ENCODE peak calls at places on chromosome 22, in ten cellular contexts. A is esophagus squamous epithelium, U is adrenal gland, S is K562, C is H1, L is HepG2, H is H54, O is HCT116, R is sigmoid colon, B is body of pancreas. N is an unnamed sample.

GRCh38 chr22:38454011-38454360 is 1.0 kb downstream of the KCNJ4 start:
- DNase-seq in A (no peak), U (no peak), S (no peak), C (no peak), L (no peak), H (no peak), O (no peak), R (no peak), B (no peak), N (no peak)

GRCh38 chr22:32737811-32738210 is 63.7 kb upstream of the TIMP3 start:
- DNase-seq in A (no peak), U (no peak), S (no peak), C (no peak), L (no peak), H (no peak), O (no peak), R (no peak), B (no peak), N (no peak)

GRCh38 chr22:42388130-42388797 is 43.9 kb downstream of the NFAM1 start:
- DNase-seq in A (no peak), U (no peak), S (peak), C (no peak), L (no peak), H (no peak), O (no peak), R (no peak), B (peak), N (no peak)

GRCh38 chr22:39496131-39496838 is 5.8 kb upstream of the MIEF1 start:
- DNase-seq in A (no peak), U (peak), S (peak), C (no peak), L (peak), H (peak), O (peak), R (peak), B (peak), N (peak)

GRCh38 chr22:47768027-47768426 is 1005.6 kb downstream of the TBC1D22A start:
- DNase-seq in A (no peak), U (no peak), S (no peak), C (no peak), L (no peak), H (no peak), O (no peak), R (no peak), B (no peak), N (no peak)

GRCh38 chr22:37745548-37746365 is 48.9 kb downstream of the TRIOBP start:
- DNase-seq in A (no peak), U (peak), S (peak), C (no peak), L (peak), H (no peak), O (no peak), R (peak), B (peak), N (peak)

GRCh38 chr22:16959345-16959930 is 48.6 kb downstream of the GAB4 start:
- DNase-seq in A (no peak), U (no peak), S (no peak), C (no peak), L (no peak), H (no peak), O (no peak), R (no peak), B (no peak), N (no peak)

GRCh38 chr22:39471421-39472141 is 14.8 kb downstream of the MGAT3 start:
- DNase-seq in A (no peak), U (no peak), S (peak), C (no peak), L (no peak), H (no peak), O (no peak), R (no peak), B (no peak), N (no peak)

GRCh38 chr22:50739279-50739691 is 1.3 kb downstream of the ACR start:
- DNase-seq in A (no peak), U (no peak), S (no peak), C (no peak), L (no peak), H (no peak), O (no peak), R (no peak), B (no peak), N (no peak)

GRCh38 chr22:45576730-45577464 is 74.2 kb downstream of the FBLN1 start:
- DNase-seq in A (no peak), U (no peak), S (no peak), C (no peak), L (no peak), H (no peak), O (no peak), R (no peak), B (no peak), N (no peak)

GRCh38 chr22:50293441-50294318 is 13.8 kb downstream of the PLXNB2 start:
- DNase-seq in A (no peak), U (peak), S (no peak), C (no peak), L (peak), H (peak), O (no peak), R (no peak), B (peak), N (peak)

GRCh38 chr22:24391836-24392217 is 35.6 kb upstream of the ADORA2A start:
- DNase-seq in A (no peak), U (no peak), S (no peak), C (no peak), L (no peak), H (no peak), O (no peak), R (no peak), B (no peak), N (no peak)

GRCh38 chr22:24580276-24580675 is 12.6 kb downstream of the LRRC75B start:
- DNase-seq in A (no peak), U (no peak), S (no peak), C (no peak), L (no peak), H (no peak), O (no peak), R (no peak), B (no peak), N (no peak)

GRCh38 chr22:27667121-27667843 is 134.3 kb downstream of the MN1 start:
- DNase-seq in A (no peak), U (no peak), S (no peak), C (no peak), L (no peak), H (no peak), O (no peak), R (no peak), B (no peak), N (peak)

DNA sequence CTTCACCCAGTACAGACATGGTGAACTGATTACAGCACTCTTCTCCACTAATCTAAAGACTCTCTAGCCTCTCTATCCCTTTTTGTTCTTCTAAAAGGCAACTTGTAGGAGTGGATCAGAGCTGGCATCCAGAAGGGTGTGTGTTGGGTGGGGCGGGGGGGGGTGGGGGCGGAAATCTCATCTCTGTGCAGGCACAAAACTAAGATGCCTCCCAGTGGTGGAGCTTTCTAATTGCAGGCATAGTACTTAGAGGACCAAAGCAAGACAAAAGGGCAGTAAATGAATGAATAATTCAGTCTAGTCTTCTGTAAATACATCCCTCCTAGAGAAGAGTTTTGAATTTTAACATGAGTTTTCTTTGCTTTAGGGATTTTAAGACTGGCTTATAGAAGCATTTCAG is 11.4 kb upstream of the EMID1 start:
- DNase-seq in A (no peak), U (no peak), S (no peak), C (no peak), L (no peak), H (no peak), O (no peak), R (no peak), B (no peak), N (no peak)
- TF ChIP-seq POLR2A in A (no peak), U (no peak), S (no peak), C (no peak), L (no peak), H (no peak), O (no peak), R (no peak), B (no peak), N (no peak)

DNA sequence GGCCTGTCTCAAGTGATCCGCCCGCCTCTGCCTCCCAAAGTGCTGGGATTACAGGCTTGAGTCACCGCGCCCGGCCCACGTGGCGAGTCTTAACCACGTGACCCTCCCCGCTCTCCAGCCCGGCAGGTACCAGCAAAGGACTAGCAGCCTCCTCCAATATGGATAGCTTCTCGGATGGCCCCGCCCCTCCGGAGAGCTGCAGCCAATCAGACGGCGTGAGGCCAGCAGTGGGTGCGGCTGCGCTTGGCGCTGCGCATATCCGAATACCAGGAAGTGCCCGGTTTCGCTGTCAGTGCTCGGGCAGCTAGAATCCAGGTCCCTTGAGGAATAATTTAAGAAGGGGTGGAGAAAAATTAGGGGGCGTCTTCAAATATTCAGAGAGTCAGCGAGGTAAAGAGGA is 14.7 kb upstream of the PISD start:
- DNase-seq in A (peak), U (peak), S (no peak), C (peak), L (no peak), H (no peak), O (peak), R (peak), B (peak), N (peak)
- TF ChIP-seq POLR2A in A (peak), U (peak), S (no peak), C (no peak), L (no peak), H (no peak), O (no peak), R (peak), B (peak), N (no peak)

GRCh38 chr22:43926349-43926710 is 2.7 kb downstream of the PNPLA3 start:
- DNase-seq in A (no peak), U (no peak), S (no peak), C (no peak), L (no peak), H (no peak), O (no peak), R (no peak), B (no peak), N (no peak)
- TF ChIP-seq POLR2A in A (no peak), U (no peak), S (no peak), C (no peak), L (no peak), H (no peak), O (no peak), R (no peak), B (no peak), N (no peak)

GRCh38 chr22:19478466-19479357 is at the start of gene UFD1:
- DNase-seq in A (no peak), U (peak), S (peak), C (no peak), L (peak), H (peak), O (no peak), R (peak), B (peak), N (peak)

GRCh38 chr22:19482297-19482696 is 2.6 kb downstream of the CDC45 start:
- DNase-seq in A (no peak), U (no peak), S (no peak), C (no peak), L (no peak), H (no peak), O (no peak), R (no peak), B (no peak), N (no peak)

GRCh38 chr22:19479358-19480172 is at the start of gene CDC45:
- DNase-seq in A (peak), U (peak), S (peak), C (peak), L (peak), H (peak), O (peak), R (peak), B (peak), N (peak)

GRCh38 chr22:19480789-19481188 is 1.1 kb downstream of the CDC45 start:
- DNase-seq in A (no peak), U (no peak), S (peak), C (no peak), L (no peak), H (no peak), O (no peak), R (no peak), B (no peak), N (no peak)

GRCh38 chr22:19480173-19480568 is 451 bp downstream of the CDC45 start:
- DNase-seq in A (no peak), U (no peak), S (peak), C (no peak), L (peak), H (no peak), O (no peak), R (no peak), B (no peak), N (no peak)
- TF ChIP-seq POLR2A in A (no peak), U (no peak), S (no peak), C (no peak), L (no peak), H (no peak), O (no peak), R (no peak), B (no peak), N (no peak)

DNA sequence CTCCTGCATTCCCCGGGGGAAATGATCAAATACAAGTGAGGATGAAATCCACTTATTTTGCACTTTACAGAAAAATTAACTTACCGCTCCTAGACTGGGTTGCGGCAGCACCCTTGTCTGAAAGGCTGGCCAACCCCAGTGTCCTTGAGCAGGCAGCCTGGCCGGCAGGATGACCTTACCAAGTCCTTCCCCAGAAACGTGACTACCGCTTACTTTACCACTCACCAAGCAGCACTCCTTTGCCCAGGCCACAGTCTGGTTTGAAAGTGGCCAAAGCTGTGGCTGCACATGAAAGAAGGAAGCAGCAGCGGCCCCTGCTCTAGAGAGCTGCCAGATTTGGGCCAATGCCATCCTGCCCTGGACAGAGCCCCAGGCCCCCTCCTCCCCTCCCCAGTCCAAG is 20.3 kb downstream of the MYH9 start:
- DNase-seq in A (no peak), U (peak), S (no peak), C (no peak), L (no peak), H (no peak), O (no peak), R (no peak), B (peak), N (no peak)
- TF ChIP-seq POLR2A in A (no peak), U (no peak), S (no peak), C (no peak), L (no peak), H (no peak), O (no peak), R (no peak), B (no peak), N (no peak)

N was measured in uterus.